ENCODE peak calls at places on chromosome 3, in eight cellular contexts. F, A, I, C, Q, V, H and N are unnamed samples.

GRCh38 chr3:42701371-42702065 is 1.1 kb downstream of the HHATL start:
- DNase-seq in A (peak), F (peak), I (no peak), H (peak), V (peak), Q (peak), C (no peak), N (no peak)

GRCh38 chr3:128502712-128503111 is 9.7 kb upstream of the GATA2 start:
- DNase-seq in V (no peak), C (no peak), I (no peak), F (no peak), Q (no peak), H (no peak), A (no peak), N (no peak)

GRCh38 chr3:153429821-153430220 is 267.8 kb downstream of the RAP2B start:
- DNase-seq in H (no peak), I (peak), Q (no peak), F (no peak), C (no peak), A (peak), V (peak), N (no peak)

GRCh38 chr3:56467108-56467507 is 1.2 kb downstream of the ERC2 start:
- DNase-seq in V (peak), H (no peak), Q (peak), C (peak), F (peak), I (peak), A (peak), N (no peak)

GRCh38 chr3:167736264-167736787 is 805 bp downstream of the SERPINI1 start:
- DNase-seq in C (no peak), A (no peak), F (no peak), V (no peak), I (no peak), H (no peak), Q (no peak), N (no peak)

GRCh38 chr3:158273646-158274045 is 163.8 kb downstream of the RSRC1 start:
- DNase-seq in A (peak), H (no peak), I (no peak), Q (no peak), C (no peak), V (no peak), F (no peak), N (no peak)

GRCh38 chr3:38528457-38528856 is 32.3 kb downstream of the EXOG start:
- DNase-seq in F (no peak), V (no peak), C (no peak), A (no peak), Q (no peak), H (no peak), I (peak), N (no peak)

GRCh38 chr3:69869643-69870042 is 129.9 kb upstream of the SAMMSON start:
- DNase-seq in I (peak), A (no peak), V (no peak), C (no peak), F (peak), Q (no peak), H (no peak), N (no peak)

GRCh38 chr3:50126287-50127211 is 28.6 kb upstream of the SEMA3F start:
- DNase-seq in Q (no peak), V (peak), A (peak), C (no peak), I (no peak), F (peak), H (peak), N (peak)

GRCh38 chr3:45499529-45499928 is 95.0 kb upstream of the LIMD1 start:
- DNase-seq in V (peak), Q (no peak), C (peak), A (peak), F (peak), H (no peak), I (peak), N (no peak)

GRCh38 chr3:197027151-197027895 is 2.3 kb downstream of the MELTF start:
- DNase-seq in C (no peak), F (no peak), V (no peak), A (no peak), I (peak), H (no peak), Q (no peak), N (no peak)

GRCh38 chr3:264394-265156 is 68.0 kb downstream of the CHL1 start:
- DNase-seq in Q (no peak), H (no peak), F (peak), I (peak), C (peak), A (peak), V (peak), N (no peak)

GRCh38 chr3:141477224-141477623 is 9.6 kb upstream of the RASA2 start:
- DNase-seq in Q (no peak), F (peak), V (peak), H (no peak), I (peak), A (peak), C (peak), N (no peak)

GRCh38 chr3:31911643-31912042 is 69.4 kb downstream of the OSBPL10 start:
- DNase-seq in C (peak), H (no peak), F (no peak), I (peak), A (no peak), V (no peak), Q (no peak), N (no peak)

GRCh38 chr3:150000631-150001030 is 29.9 kb upstream of the PFN2 start:
- DNase-seq in A (peak), H (no peak), C (peak), F (no peak), V (no peak), I (no peak), Q (no peak), N (no peak)

GRCh38 chr3:189292667-189293478 is 121.1 kb downstream of the TPRG1 start:
- DNase-seq in V (no peak), A (peak), I (no peak), H (no peak), F (no peak), C (peak), Q (peak), N (no peak)

GRCh38 chr3:21654662-21655061 is 96.3 kb downstream of the ZNF385D start:
- DNase-seq in Q (no peak), V (peak), C (peak), I (peak), H (no peak), A (peak), F (no peak), N (no peak)

GRCh38 chr3:67737911-67738865 is 83.8 kb upstream of the SUCLG2 start:
- DNase-seq in Q (no peak), A (no peak), F (no peak), V (no peak), I (no peak), H (no peak), C (no peak), N (no peak)

GRCh38 chr3:129608087-129608935 is 1.8 kb upstream of the PLXND1 start:
- DNase-seq in C (no peak), I (peak), V (peak), H (no peak), F (peak), Q (no peak), A (peak), N (no peak)

GRCh38 chr3:127002195-127003174 is 19.6 kb downstream of the PLXNA1 start:
- DNase-seq in A (peak), V (peak), H (peak), Q (peak), F (peak), I (peak), C (peak), N (peak)

GRCh38 chr3:31704156-31704555 is 171.4 kb downstream of the STT3B start:
- DNase-seq in H (no peak), I (no peak), C (no peak), V (no peak), Q (no peak), F (no peak), A (no peak), N (no peak)

GRCh38 chr3:97699889-97700288 is 64.7 kb upstream of the ARL6 start:
- DNase-seq in I (no peak), H (no peak), F (no peak), V (no peak), A (no peak), Q (no peak), C (no peak), N (no peak)

GRCh38 chr3:50656417-50657195 is 18.1 kb upstream of the DOCK3 start:
- DNase-seq in F (no peak), C (no peak), H (peak), I (no peak), V (no peak), A (no peak), Q (no peak), N (no peak)

GRCh38 chr3:69739204-69740102 is at the start of gene MITF:
- DNase-seq in H (peak), V (peak), F (peak), C (peak), I (peak), Q (peak), A (peak), N (no peak)

DNA sequence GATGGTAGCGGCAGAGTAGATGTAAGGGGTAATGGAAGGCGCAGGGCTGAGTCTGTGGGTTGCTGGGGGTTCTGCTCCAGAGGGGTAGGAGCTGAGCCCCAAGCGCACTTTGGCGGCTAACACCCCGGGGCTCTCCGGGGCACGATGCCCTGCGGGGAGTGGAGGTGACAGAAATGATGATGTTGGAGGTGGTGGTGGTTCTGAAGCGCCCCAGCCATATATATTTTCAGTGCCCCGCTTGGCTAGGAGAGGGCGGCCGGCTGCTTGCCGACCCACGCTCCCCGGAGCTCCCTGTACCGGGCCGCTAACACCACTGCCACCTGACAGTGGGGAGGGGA is 9.7 kb downstream of the ZIC4 start:
- DNase-seq in V (no peak), Q (no peak), F (no peak), C (no peak), H (no peak), I (no peak), A (no peak), N (no peak)
- H3K4me3 ChIP-seq in V (no peak), Q (no peak), F (no peak), C (no peak), H (no peak), I (no peak), A (no peak), N (no peak)

DNA sequence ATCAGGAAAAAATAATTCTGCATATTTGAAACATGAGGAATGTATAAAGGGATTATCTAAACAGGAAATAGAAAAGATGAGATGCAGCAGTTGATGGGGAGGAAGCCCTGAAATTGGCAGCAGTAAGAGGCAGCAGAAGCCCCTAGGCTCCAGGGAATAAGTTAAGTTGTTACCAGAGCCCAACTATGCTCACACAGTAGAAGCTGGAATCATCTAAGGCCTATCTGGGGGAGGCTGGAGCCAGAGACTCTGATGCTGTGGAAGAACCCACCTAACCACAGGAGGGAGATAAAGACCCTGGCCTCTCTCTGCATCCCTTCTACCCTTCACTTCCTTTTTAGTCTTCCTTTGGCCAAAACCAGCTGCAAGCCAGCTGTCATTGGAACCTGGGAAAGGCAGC is 519.7 kb downstream of the DIPK2A start:
- DNase-seq in A (no peak), F (no peak), Q (no peak), I (no peak), C (no peak), H (no peak), V (no peak), N (no peak)
- TF ChIP-seq CTCF in A (no peak), F (no peak), Q (no peak), I (no peak), C (no peak), H (no peak), V (no peak), N (no peak)

GRCh38 chr3:123445702-123446101 is 3.2 kb downstream of the ADCY5 start:
- DNase-seq in Q (no peak), C (no peak), V (no peak), I (no peak), A (no peak), F (no peak), H (no peak), N (no peak)

GRCh38 chr3:123447416-123447748 is 1.5 kb downstream of the ADCY5 start:
- DNase-seq in C (no peak), I (no peak), V (no peak), F (no peak), A (no peak), Q (no peak), H (no peak), N (no peak)

GRCh38 chr3:123446210-123446609 is 2.7 kb downstream of the ADCY5 start:
- DNase-seq in Q (no peak), F (no peak), V (no peak), A (no peak), I (no peak), C (no peak), H (no peak), N (no peak)

GRCh38 chr3:123447749-123448502 is 964 bp downstream of the ADCY5 start:
- DNase-seq in A (no peak), Q (peak), F (peak), I (no peak), C (no peak), H (no peak), V (no peak), N (no peak)

GRCh38 chr3:123446610-123447109 is 2.2 kb downstream of the ADCY5 start:
- DNase-seq in V (no peak), Q (no peak), H (no peak), F (no peak), I (no peak), A (no peak), C (no peak), N (no peak)
- H3K4me3 ChIP-seq in V (no peak), Q (peak), H (peak), F (no peak), I (no peak), A (no peak), C (no peak), N (no peak)

GRCh38 chr3:16308727-16309126 is 43.7 kb downstream of the OXNAD1 start:
- DNase-seq in V (no peak), A (no peak), F (no peak), C (no peak), I (no peak), Q (no peak), H (no peak), N (no peak)

GRCh38 chr3:16313955-16314645 is 49.1 kb downstream of the OXNAD1 start:
- DNase-seq in Q (no peak), A (no peak), V (no peak), H (no peak), C (no peak), I (no peak), F (no peak), N (no peak)

GRCh38 chr3:16309558-16309957 is 44.5 kb downstream of the OXNAD1 start:
- DNase-seq in V (peak), F (no peak), H (no peak), Q (no peak), I (peak), C (peak), A (no peak), N (peak)

GRCh38 chr3:16315623-16316022 is 50.6 kb downstream of the OXNAD1 start:
- DNase-seq in H (no peak), F (no peak), V (no peak), A (no peak), I (no peak), C (no peak), Q (no peak), N (no peak)

DNA sequence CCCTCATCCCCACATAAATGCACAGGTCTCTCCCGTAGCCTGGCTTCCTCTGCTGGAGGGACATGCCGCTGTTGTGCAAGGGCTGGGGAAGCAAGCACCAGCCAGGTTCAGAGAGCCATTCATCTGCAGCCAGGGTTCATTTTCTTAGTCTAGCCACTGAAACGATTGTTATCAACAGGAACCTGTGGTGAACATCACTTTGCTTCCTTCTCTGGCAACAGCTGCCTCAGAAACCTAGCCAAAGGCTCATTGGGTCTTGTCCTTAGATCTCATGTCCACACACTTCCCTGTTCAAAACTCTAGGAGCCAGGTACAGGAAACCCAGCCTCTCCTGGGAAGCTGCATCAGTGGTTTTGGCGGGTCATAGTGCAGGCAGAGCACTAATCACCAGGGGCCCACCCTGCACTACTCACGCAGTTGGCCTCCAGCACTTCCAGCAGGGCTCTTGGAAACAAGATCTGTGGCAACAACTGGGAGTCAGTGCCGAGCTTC is 47.0 kb downstream of the OXNAD1 start:
- DNase-seq in F (no peak), V (peak), C (peak), H (no peak), A (peak), Q (peak), I (peak), N (no peak)
- TF ChIP-seq CTCF in F (no peak), V (no peak), C (no peak), H (no peak), A (no peak), Q (no peak), I (no peak), N (no peak)

DNA sequence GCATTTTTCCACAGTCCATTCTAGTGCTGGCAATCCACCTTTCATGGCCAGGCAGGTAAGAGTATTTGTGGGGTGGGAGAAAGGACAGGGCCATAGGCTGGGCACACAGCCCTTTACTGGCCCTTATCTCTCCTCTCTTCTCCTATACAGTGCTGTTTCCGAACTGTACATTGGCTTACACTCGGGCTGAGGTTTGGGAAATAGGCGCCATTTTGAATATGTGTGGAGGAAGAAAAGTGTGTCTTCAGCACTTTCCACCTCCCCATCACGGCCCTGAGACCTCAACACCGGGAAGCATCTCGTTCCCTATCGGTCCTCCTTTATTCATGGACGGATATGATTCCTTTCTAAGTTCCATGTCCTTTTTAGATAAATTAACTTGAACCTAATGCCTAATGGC is 24.4 kb downstream of the CD86 start:
- DNase-seq in H (no peak), V (no peak), Q (no peak), I (no peak), C (no peak), F (no peak), A (no peak), N (no peak)
- H3K4me3 ChIP-seq in H (no peak), V (no peak), Q (no peak), I (no peak), C (no peak), F (no peak), A (no peak), N (no peak)

GRCh38 chr3:113953677-113954076 is 5.9 kb downstream of the ZDHHC23 start:
- DNase-seq in V (peak), A (peak), I (no peak), Q (no peak), C (no peak), H (no peak), F (no peak), N (no peak)

GRCh38 chr3:113952921-113953320 is 5.1 kb downstream of the ZDHHC23 start:
- DNase-seq in F (no peak), V (peak), Q (no peak), I (no peak), A (peak), C (no peak), H (no peak), N (no peak)

GRCh38 chr3:113947372-113948014 is at the start of gene ZDHHC23:
- DNase-seq in I (peak), A (peak), V (peak), H (peak), C (peak), Q (peak), F (peak), N (no peak)

GRCh38 chr3:113946831-113947230 is 982 bp upstream of the ZDHHC23 start:
- DNase-seq in C (no peak), V (no peak), I (no peak), F (no peak), A (no peak), H (no peak), Q (no peak), N (no peak)

GRCh38 chr3:113948015-113948917 is 453 bp downstream of the ZDHHC23 start:
- DNase-seq in C (peak), V (no peak), H (peak), I (no peak), A (no peak), F (peak), Q (peak), N (no peak)
- TF ChIP-seq CTCF in C (no peak), V (no peak), H (no peak), I (no peak), A (no peak), F (no peak), Q (no peak), N (no peak)

GRCh38 chr3:71548995-71549394 is 34.5 kb downstream of the FOXP1 start:
- DNase-seq in H (no peak), V (no peak), F (no peak), I (no peak), C (no peak), Q (no peak), A (no peak), N (no peak)

GRCh38 chr3:71547254-71548198 is 36.0 kb downstream of the FOXP1 start:
- DNase-seq in A (peak), I (peak), Q (no peak), V (peak), H (no peak), F (peak), C (no peak), N (no peak)

GRCh38 chr3:71549948-71550347 is 33.6 kb downstream of the FOXP1 start:
- DNase-seq in F (no peak), A (no peak), H (no peak), C (no peak), Q (no peak), I (no peak), V (no peak), N (no peak)

GRCh38 chr3:71554649-71555048 is 28.9 kb downstream of the FOXP1 start:
- DNase-seq in A (no peak), F (no peak), V (no peak), C (no peak), I (no peak), H (no peak), Q (no peak), N (no peak)

DNA sequence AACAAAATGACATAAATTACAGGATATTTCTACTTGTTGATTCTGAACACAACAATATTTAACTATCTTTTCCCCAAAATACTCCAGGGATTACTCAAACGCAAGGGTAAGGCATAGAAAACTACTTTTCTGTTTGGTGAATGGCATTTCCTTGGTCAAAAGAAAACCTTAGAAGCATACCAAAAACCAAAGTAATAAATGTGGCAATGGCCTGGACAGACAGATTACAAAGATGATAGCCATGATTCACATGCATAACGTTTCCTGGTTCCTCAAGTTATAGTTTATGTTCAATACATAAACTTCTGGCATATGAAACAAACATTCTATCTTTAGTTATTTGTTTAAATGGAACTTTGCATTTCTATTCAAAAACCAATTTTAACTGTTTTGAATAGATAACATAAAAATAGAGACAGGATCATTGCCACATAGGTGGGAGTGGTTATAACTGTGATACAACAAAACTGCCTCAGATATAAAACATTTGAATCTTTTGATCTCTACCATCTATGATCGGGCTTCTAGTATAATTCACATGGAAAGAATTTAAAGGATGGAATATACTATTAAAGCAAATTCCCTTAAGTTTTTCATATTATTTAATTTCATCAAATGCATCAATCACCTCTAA is 32.1 kb downstream of the FOXP1 start:
- DNase-seq in A (peak), I (peak), V (peak), Q (no peak), F (no peak), C (peak), H (no peak), N (no peak)
- H3K4me3 ChIP-seq in A (no peak), I (no peak), V (no peak), Q (no peak), F (no peak), C (no peak), H (no peak), N (no peak)